ENCODE peak calls at places on chromosomes 4 and X, in eight cellular contexts. One of them, this sample, is unnamed.

GRCh38 chr4:18214656-18215055 is 193.1 kb upstream of the LCORL start:
- DNase-seq in pancreas: no peak
- DNase-seq in neural crest cell: no peak
- DNase-seq in M059J: no peak
- DNase-seq in glomerular endothelial cell: no peak
- DNase-seq in fibroblast of villous mesenchyme: no peak
- DNase-seq in activated CD4-positive, alpha-beta T cell treated with anti-CD3 and anti-CD28 coated beads, Interleukin-2, amount 10 ng/mL, durations not matched to agents 7 days and 5 days: no peak
- DNase-seq in ELR: no peak
- DNase-seq in this sample: no peak

GRCh38 chrX:63466690-63467089 is 115.6 kb upstream of the SPIN4 start:
- DNase-seq in pancreas: no peak
- DNase-seq in neural crest cell: no peak
- DNase-seq in M059J: no peak
- DNase-seq in glomerular endothelial cell: no peak
- DNase-seq in fibroblast of villous mesenchyme: no peak
- DNase-seq in activated CD4-positive, alpha-beta T cell treated with anti-CD3 and anti-CD28 coated beads, Interleukin-2, amount 10 ng/mL, durations not matched to agents 7 days and 5 days: no peak
- DNase-seq in ELR: peak
- DNase-seq in this sample: no peak

GRCh38 chrX:48975541-48975940 is 3.9 kb upstream of the KCND1 start:
- DNase-seq in pancreas: no peak
- DNase-seq in neural crest cell: no peak
- DNase-seq in M059J: no peak
- DNase-seq in glomerular endothelial cell: no peak
- DNase-seq in fibroblast of villous mesenchyme: no peak
- DNase-seq in activated CD4-positive, alpha-beta T cell treated with anti-CD3 and anti-CD28 coated beads, Interleukin-2, amount 10 ng/mL, durations not matched to agents 7 days and 5 days: no peak
- DNase-seq in ELR: no peak
- DNase-seq in this sample: no peak

GRCh38 chr4:30721353-30722091 is 1.4 kb downstream of the PCDH7 start:
- DNase-seq in pancreas: peak
- DNase-seq in neural crest cell: peak
- DNase-seq in M059J: no peak
- DNase-seq in glomerular endothelial cell: no peak
- DNase-seq in fibroblast of villous mesenchyme: peak
- DNase-seq in activated CD4-positive, alpha-beta T cell treated with anti-CD3 and anti-CD28 coated beads, Interleukin-2, amount 10 ng/mL, durations not matched to agents 7 days and 5 days: no peak
- DNase-seq in ELR: peak
- DNase-seq in this sample: no peak

GRCh38 chrX:18076434-18076833 is 144.3 kb downstream of the BEND2 start:
- DNase-seq in pancreas: no peak
- DNase-seq in neural crest cell: no peak
- DNase-seq in M059J: no peak
- DNase-seq in glomerular endothelial cell: no peak
- DNase-seq in fibroblast of villous mesenchyme: no peak
- DNase-seq in activated CD4-positive, alpha-beta T cell treated with anti-CD3 and anti-CD28 coated beads, Interleukin-2, amount 10 ng/mL, durations not matched to agents 7 days and 5 days: no peak
- DNase-seq in ELR: no peak
- DNase-seq in this sample: no peak

GRCh38 chrX:40154853-40155616 is 57.3 kb upstream of the BCOR start:
- DNase-seq in pancreas: peak
- DNase-seq in neural crest cell: peak
- DNase-seq in M059J: peak
- DNase-seq in glomerular endothelial cell: no peak
- DNase-seq in fibroblast of villous mesenchyme: peak
- DNase-seq in activated CD4-positive, alpha-beta T cell treated with anti-CD3 and anti-CD28 coated beads, Interleukin-2, amount 10 ng/mL, durations not matched to agents 7 days and 5 days: no peak
- DNase-seq in ELR: peak
- DNase-seq in this sample: no peak

GRCh38 chrX:38893441-38893840 is 92.2 kb downstream of the MID1IP1 start:
- DNase-seq in pancreas: no peak
- DNase-seq in neural crest cell: no peak
- DNase-seq in M059J: no peak
- DNase-seq in glomerular endothelial cell: no peak
- DNase-seq in fibroblast of villous mesenchyme: no peak
- DNase-seq in activated CD4-positive, alpha-beta T cell treated with anti-CD3 and anti-CD28 coated beads, Interleukin-2, amount 10 ng/mL, durations not matched to agents 7 days and 5 days: no peak
- DNase-seq in ELR: no peak
- DNase-seq in this sample: no peak

GRCh38 chr4:39541987-39542632 is 14.9 kb upstream of the UGDH start:
- DNase-seq in pancreas: no peak
- DNase-seq in neural crest cell: no peak
- DNase-seq in M059J: no peak
- DNase-seq in glomerular endothelial cell: no peak
- DNase-seq in fibroblast of villous mesenchyme: peak
- DNase-seq in activated CD4-positive, alpha-beta T cell treated with anti-CD3 and anti-CD28 coated beads, Interleukin-2, amount 10 ng/mL, durations not matched to agents 7 days and 5 days: no peak
- DNase-seq in ELR: no peak
- DNase-seq in this sample: no peak

GRCh38 chrX:139642241-139642927 is 65.6 kb downstream of the MCF2 start:
- DNase-seq in pancreas: no peak
- DNase-seq in neural crest cell: no peak
- DNase-seq in M059J: no peak
- DNase-seq in glomerular endothelial cell: no peak
- DNase-seq in fibroblast of villous mesenchyme: peak
- DNase-seq in activated CD4-positive, alpha-beta T cell treated with anti-CD3 and anti-CD28 coated beads, Interleukin-2, amount 10 ng/mL, durations not matched to agents 7 days and 5 days: no peak
- DNase-seq in ELR: no peak
- DNase-seq in this sample: no peak

GRCh38 chr4:52622564-52622963 is 36.5 kb downstream of the USP46 start:
- DNase-seq in pancreas: no peak
- DNase-seq in neural crest cell: no peak
- DNase-seq in M059J: no peak
- DNase-seq in glomerular endothelial cell: no peak
- DNase-seq in fibroblast of villous mesenchyme: no peak
- DNase-seq in activated CD4-positive, alpha-beta T cell treated with anti-CD3 and anti-CD28 coated beads, Interleukin-2, amount 10 ng/mL, durations not matched to agents 7 days and 5 days: no peak
- DNase-seq in ELR: no peak
- DNase-seq in this sample: no peak

GRCh38 chr4:186820371-186820990 is 96.8 kb upstream of the FAT1 start:
- DNase-seq in pancreas: no peak
- DNase-seq in neural crest cell: no peak
- DNase-seq in M059J: peak
- DNase-seq in glomerular endothelial cell: no peak
- DNase-seq in fibroblast of villous mesenchyme: peak
- DNase-seq in activated CD4-positive, alpha-beta T cell treated with anti-CD3 and anti-CD28 coated beads, Interleukin-2, amount 10 ng/mL, durations not matched to agents 7 days and 5 days: no peak
- DNase-seq in ELR: peak
- DNase-seq in this sample: no peak

GRCh38 chr4:100095729-100096595 is 94.3 kb downstream of the DDIT4L start:
- DNase-seq in pancreas: peak
- DNase-seq in neural crest cell: peak
- DNase-seq in M059J: peak
- DNase-seq in glomerular endothelial cell: peak
- DNase-seq in fibroblast of villous mesenchyme: peak
- DNase-seq in activated CD4-positive, alpha-beta T cell treated with anti-CD3 and anti-CD28 coated beads, Interleukin-2, amount 10 ng/mL, durations not matched to agents 7 days and 5 days: peak
- DNase-seq in ELR: peak
- DNase-seq in this sample: no peak

GRCh38 chr4:48939785-48940184 is 33.2 kb upstream of the OCIAD2 start:
- DNase-seq in pancreas: no peak
- DNase-seq in neural crest cell: no peak
- DNase-seq in M059J: peak
- DNase-seq in glomerular endothelial cell: peak
- DNase-seq in fibroblast of villous mesenchyme: peak
- DNase-seq in activated CD4-positive, alpha-beta T cell treated with anti-CD3 and anti-CD28 coated beads, Interleukin-2, amount 10 ng/mL, durations not matched to agents 7 days and 5 days: no peak
- DNase-seq in ELR: peak
- DNase-seq in this sample: no peak

GRCh38 chr4:137700751-137701150 is 168.5 kb upstream of the PCDH18 start:
- DNase-seq in pancreas: no peak
- DNase-seq in neural crest cell: no peak
- DNase-seq in M059J: no peak
- DNase-seq in glomerular endothelial cell: no peak
- DNase-seq in fibroblast of villous mesenchyme: no peak
- DNase-seq in activated CD4-positive, alpha-beta T cell treated with anti-CD3 and anti-CD28 coated beads, Interleukin-2, amount 10 ng/mL, durations not matched to agents 7 days and 5 days: no peak
- DNase-seq in ELR: no peak
- DNase-seq in this sample: no peak